ENCODE peak calls at places on chromosomes 7 and 10, in nine cellular contexts. L is psoas muscle, F is renal cortical epithelial cell, O is heart right ventricle, G is NAMALWA, P is H1, H is foreskin fibroblast, T is anterior cingulate cortex, V is H54. Y is an unnamed sample.
A peak's percentile ranks its signal among the peaks of the same experiment; 100 is the strongest.

GRCh38 chr10:78715435-78715834 is 353.3 kb upstream of the ZMIZ1 start:
- DNase-seq in L (no peak), F (no peak), O (no peak), G (no peak), P (no peak), H (no peak), T (no peak), V (no peak), Y (no peak)

GRCh38 chr10:58104419-58104818 is 163.3 kb downstream of the IPMK start:
- DNase-seq in L (no peak), F (no peak), O (no peak), G (no peak), P (no peak), H (peak; percentile 1), T (no peak), V (no peak), Y (no peak)

GRCh38 chr10:71746344-71747037 is 26.8 kb downstream of the VSIR start:
- DNase-seq in L (no peak), F (no peak), O (peak; percentile 68), G (no peak), P (no peak), H (peak; percentile 14), T (no peak), V (no peak), Y (no peak)

GRCh38 chr7:75795831-75796285 is 17.7 kb downstream of the CCL24 start:
- DNase-seq in L (peak; percentile 58), F (no peak), O (peak; percentile 53), G (no peak), P (no peak), H (peak; percentile 8), T (no peak), V (no peak), Y (no peak)

GRCh38 chr10:43707755-43708154 is 59.1 kb upstream of the ZNF32 start:
- DNase-seq in L (peak; percentile 21), F (no peak), O (peak; percentile 58), G (no peak), P (no peak), H (no peak), T (no peak), V (no peak), Y (no peak)

GRCh38 chr10:119341236-119342016 is 134.1 kb downstream of the GRK5 start:
- DNase-seq in L (no peak), F (peak; percentile 75), O (no peak), G (no peak), P (no peak), H (peak; percentile 76), T (no peak), V (peak; percentile 92), Y (peak; percentile 82)

GRCh38 chr7:46710927-46711326 is 789.9 kb upstream of the IGFBP3 start:
- DNase-seq in L (no peak), F (peak; percentile 43), O (no peak), G (no peak), P (no peak), H (peak; percentile 56), T (no peak), V (no peak), Y (no peak)

GRCh38 chr10:7659560-7659959 is 7.2 kb downstream of the ITIH5 start:
- DNase-seq in L (no peak), F (no peak), O (no peak), G (no peak), P (no peak), H (no peak), T (no peak), V (no peak), Y (no peak)

GRCh38 chr7:55441668-55442305 is 76.7 kb downstream of the LANCL2 start:
- DNase-seq in L (no peak), F (peak; percentile 56), O (no peak), G (no peak), P (no peak), H (peak; percentile 91), T (no peak), V (peak; percentile 73), Y (peak; percentile 74)

GRCh38 chr10:122931088-122931958 is 20.9 kb downstream of the FAM24A start:
- DNase-seq in L (no peak), F (peak; percentile 11), O (no peak), G (no peak), P (no peak), H (peak; percentile 15), T (no peak), V (no peak), Y (peak; percentile 49)

GRCh38 chr10:17115683-17116082 is 13.9 kb downstream of the CUBN start:
- DNase-seq in L (no peak), F (peak; percentile 49), O (no peak), G (no peak), P (no peak), H (peak; percentile 71), T (no peak), V (peak; percentile 25), Y (peak; percentile 80)

GRCh38 chr10:110535958-110536891 is 31.3 kb upstream of the SMC3 start:
- DNase-seq in L (no peak), F (peak; percentile 91), O (no peak), G (peak; percentile 42), P (no peak), H (peak; percentile 89), T (no peak), V (peak; percentile 53), Y (peak; percentile 99)

GRCh38 chr7:30170460-30171197 is 35.8 kb downstream of the MTURN start:
- DNase-seq in L (no peak), F (no peak), O (no peak), G (no peak), P (no peak), H (peak; percentile 16), T (no peak), V (no peak), Y (no peak)

GRCh38 chr10:110837418-110838120 is 34.2 kb upstream of the PDCD4 start:
- DNase-seq in L (no peak), F (peak; percentile 43), O (no peak), G (no peak), P (no peak), H (no peak), T (no peak), V (no peak), Y (no peak)